ENCODE peak calls at places on chromosomes 7 and 10, in six cellular contexts. M, D, O, P, Q and N are unnamed samples.

GRCh38 chr7:130281227-130281626 is 11.7 kb upstream of the CPA4 start:
- DNase-seq in M (no peak), D (no peak), O (no peak), P (no peak), Q (no peak), N (no peak)

GRCh38 chr10:21523007-21523406 is 2.5 kb downstream of the SKIDA1 start:
- DNase-seq in M (no peak), D (no peak), O (no peak), P (no peak), Q (no peak), N (no peak)

GRCh38 chr7:30708983-30709382 is 26.7 kb upstream of the CRHR2 start:
- DNase-seq in M (no peak), D (no peak), O (no peak), P (no peak), Q (no peak), N (no peak)

GRCh38 chr7:128940494-128941322 is 3.0 kb downstream of the IRF5 start:
- DNase-seq in M (no peak), D (peak; percentile 50), O (no peak), P (peak; percentile 66), Q (no peak), N (peak; percentile 39)

GRCh38 chr7:76060842-76061241 is 12.9 kb downstream of the MDH2 start:
- DNase-seq in M (no peak), D (no peak), O (no peak), P (no peak), Q (no peak), N (no peak)

GRCh38 chr10:113020838-113021237 is 70.8 kb downstream of the TCF7L2 start:
- DNase-seq in M (peak; percentile 11), D (no peak), O (no peak), P (no peak), Q (no peak), N (no peak)

GRCh38 chr7:101922631-101923275 is 105.3 kb downstream of the CUX1 start:
- DNase-seq in M (no peak), D (no peak), O (no peak), P (no peak), Q (no peak), N (no peak)

GRCh38 chr7:79820387-79820786 is 314.2 kb upstream of the GNAI1 start:
- DNase-seq in M (no peak), D (no peak), O (no peak), P (no peak), Q (no peak), N (peak; percentile 52)

GRCh38 chr10:12681250-12681649 is 320.3 kb downstream of the CCDC3 start:
- DNase-seq in M (no peak), D (no peak), O (no peak), P (no peak), Q (no peak), N (no peak)

GRCh38 chr7:106775552-106775936 is 89.5 kb upstream of the PIK3CG start:
- DNase-seq in M (no peak), D (no peak), O (peak; percentile 97), P (no peak), Q (peak; percentile 56), N (no peak)

GRCh38 chr10:35421553-35422178 is 85.4 kb downstream of the CCNY start:
- DNase-seq in M (peak; percentile 54), D (no peak), O (peak; percentile 35), P (no peak), Q (no peak), N (no peak)

GRCh38 chr10:13528138-13528874 is 508 bp downstream of the BEND7 start:
- DNase-seq in M (no peak), D (no peak), O (no peak), P (no peak), Q (peak; percentile 39), N (peak; percentile 83)

GRCh38 chr10:7388602-7389001 is 22.2 kb downstream of the SFMBT2 start:
- DNase-seq in M (no peak), D (no peak), O (no peak), P (no peak), Q (no peak), N (no peak)

GRCh38 chr7:5455175-5455574 is 31.5 kb upstream of the TNRC18 start:
- DNase-seq in M (no peak), D (no peak), O (no peak), P (no peak), Q (no peak), N (no peak)

GRCh38 chr7:26584964-26585650 is 279.3 kb downstream of the SKAP2 start:
- DNase-seq in M (no peak), D (no peak), O (no peak), P (no peak), Q (no peak), N (no peak)

GRCh38 chr7:65509368-65510186 is 135.9 kb downstream of the ZNF92 start:
- DNase-seq in M (no peak), D (peak; percentile 46), O (no peak), P (no peak), Q (no peak), N (peak; percentile 43)

GRCh38 chr10:31148955-31149354 is 117.3 kb upstream of the ZNF438 start:
- DNase-seq in M (no peak), D (no peak), O (no peak), P (no peak), Q (no peak), N (no peak)

GRCh38 chr7:16564909-16565426 is 38.3 kb downstream of the LRRC72 start:
- DNase-seq in M (peak; percentile 38), D (no peak), O (peak; percentile 66), P (peak; percentile 8), Q (peak; percentile 51), N (peak; percentile 61)

DNA sequence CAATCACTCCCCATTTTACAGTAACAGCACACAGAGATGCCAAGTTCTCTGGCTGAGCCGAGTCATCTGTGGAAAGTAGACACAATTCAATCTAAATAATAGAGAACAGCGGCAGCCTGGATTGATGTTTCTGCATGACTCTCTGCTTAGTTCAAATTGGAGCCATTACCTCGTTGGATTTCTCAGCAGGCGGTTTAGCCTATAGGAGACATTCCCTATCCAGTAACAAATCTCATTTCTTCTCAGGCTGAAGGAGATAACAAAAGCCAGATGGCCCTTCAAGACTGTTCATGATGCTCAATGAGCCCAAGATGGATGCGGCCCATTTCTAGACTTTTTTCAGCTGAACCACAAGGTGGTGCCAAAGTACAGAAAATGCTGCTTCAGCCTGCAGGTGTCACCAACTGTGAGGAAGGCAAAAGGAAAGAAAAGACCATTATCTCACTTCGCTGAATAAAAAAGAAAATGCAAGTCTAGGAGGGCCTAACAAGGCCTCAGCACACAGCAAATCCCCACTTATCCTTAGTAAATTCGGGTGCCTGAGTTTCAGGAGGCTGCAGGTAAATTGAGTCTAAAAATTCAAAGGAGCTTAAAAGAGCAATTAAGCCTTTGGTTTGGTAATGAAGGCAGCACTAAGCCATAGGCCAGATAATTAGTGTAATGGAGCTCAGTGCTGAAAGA is 83.7 kb downstream of the SLC16A9 start:
- DNase-seq in M (peak; percentile 51), D (peak; percentile 53), O (peak; percentile 48), P (peak; percentile 35), Q (peak; percentile 68), N (peak; percentile 73)
- TF ChIP-seq YY1 in M (peak; percentile 40), D (peak; percentile 91), O (peak; percentile 68), P (peak; percentile 95), Q (peak; percentile 76), N (peak; percentile 81)

GRCh38 chr10:90879062-90879461 is 7.3 kb downstream of the RPP30 start:
- DNase-seq in M (no peak), D (no peak), O (no peak), P (no peak), Q (no peak), N (no peak)
- H2AFZ ChIP-seq in M (no peak overlapping the region), D (no peak overlapping the region), O (no peak overlapping the region), P (no peak overlapping the region), Q (no peak overlapping the region), N (no peak overlapping the region)

DNA sequence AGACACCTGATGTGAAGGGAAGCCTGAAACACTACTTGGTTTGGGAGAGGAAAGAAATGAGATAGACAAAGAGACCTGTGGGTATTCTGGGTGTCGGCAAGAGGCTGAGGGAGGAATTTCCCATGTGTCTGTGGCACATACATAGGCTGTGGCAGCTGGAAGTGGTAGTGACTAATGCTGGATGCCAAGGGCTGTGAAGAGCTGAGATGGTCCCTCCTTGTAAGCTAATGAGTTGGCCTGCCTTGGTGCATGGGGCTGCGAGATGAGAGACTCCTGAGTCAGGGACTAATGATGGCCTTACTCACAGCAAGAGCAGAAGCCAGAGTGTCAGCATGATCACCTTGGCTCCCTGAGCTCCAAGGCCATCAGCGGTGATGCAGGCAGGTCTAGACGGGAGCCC is 119.0 kb upstream of the EEPD1 start:
- DNase-seq in M (no peak), D (no peak), O (no peak), P (no peak), Q (no peak), N (no peak)
- TF ChIP-seq YY1 in M (no peak), D (no peak), O (no peak), P (no peak), Q (no peak), N (no peak)

GRCh38 chr10:124450010-124450782 is at the start of gene NKX1-2:
- DNase-seq in M (no peak), D (peak; percentile 89), O (peak; percentile 18), P (no peak), Q (no peak), N (peak; percentile 80)
- H2AFZ ChIP-seq in M (no peak within 1 kb of the TSS), D (no peak within 1 kb of the TSS), O (peak within 1 kb of the TSS; percentile 89), P (no peak within 1 kb of the TSS), Q (no peak within 1 kb of the TSS), N (no peak within 1 kb of the TSS)

DNA sequence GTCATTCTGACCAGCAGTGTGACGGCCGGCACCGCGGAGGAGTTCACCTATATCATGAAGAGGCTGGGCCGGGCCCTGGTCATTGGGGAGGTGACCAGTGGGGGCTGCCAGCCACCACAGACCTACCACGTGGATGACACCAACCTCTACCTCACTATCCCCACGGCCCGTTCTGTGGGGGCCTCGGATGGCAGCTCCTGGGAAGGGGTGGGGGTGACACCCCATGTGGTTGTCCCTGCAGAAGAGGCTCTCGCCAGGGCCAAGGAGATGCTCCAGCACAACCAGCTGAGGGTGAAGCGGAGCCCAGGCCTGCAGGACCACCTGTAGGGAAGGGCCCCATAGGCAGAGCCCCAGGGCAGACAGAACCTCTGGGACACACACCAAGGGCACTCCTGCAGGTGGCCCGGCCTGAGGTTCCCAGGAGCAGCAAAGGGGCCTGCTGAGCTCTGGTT is 9.0 kb downstream of the RBP3 start:
- DNase-seq in M (no peak), D (no peak), O (no peak), P (no peak), Q (no peak), N (no peak)
- TF ChIP-seq YY1 in M (no peak), D (no peak), O (no peak), P (no peak), Q (no peak), N (no peak)

GRCh38 chr7:90988523-90988922 is 275.7 kb upstream of the FZD1 start:
- DNase-seq in M (no peak), D (no peak), O (no peak), P (no peak), Q (no peak), N (no peak)
- H2AFZ ChIP-seq in M (no peak overlapping the region), D (no peak overlapping the region), O (no peak overlapping the region), P (no peak overlapping the region), Q (no peak overlapping the region), N (no peak overlapping the region)